ENCODE peak calls at places on chromosome 12, in four cellular contexts. V, L, C and B are unnamed samples. For H3K4me1, the result is how much of the 10 kb centered on the place peaks cover.

GRCh38 chr12:68612675-68613074 is 2.0 kb downstream of the RAP1B start:
- DNase-seq in V (no peak), L (no peak), C (no peak), B (no peak)

GRCh38 chr12:79871621-79872020 is 63.3 kb downstream of the PPP1R12A start:
- DNase-seq in V (no peak), L (no peak), C (no peak), B (no peak)

GRCh38 chr12:127290251-127290650 is 976.7 kb upstream of the TMEM132C start:
- DNase-seq in V (no peak), L (no peak), C (no peak), B (no peak)

GRCh38 chr12:61452076-61452475 is 808.1 kb upstream of the USP15 start:
- DNase-seq in V (no peak), L (no peak), C (peak), B (no peak)

GRCh38 chr12:52020539-52021336 is 14.0 kb downstream of the TAMALIN start:
- DNase-seq in V (no peak), L (peak), C (peak), B (no peak)

GRCh38 chr12:124940393-124941169 is 26.1 kb upstream of the UBC start:
- DNase-seq in V (peak), L (peak), C (peak), B (peak)

GRCh38 chr12:122866379-122866778 is 29.5 kb downstream of the VPS37B start:
- DNase-seq in V (peak), L (peak), C (no peak), B (no peak)

GRCh38 chr12:22312336-22312735 is 22.2 kb downstream of the ST8SIA1 start:
- DNase-seq in V (no peak), L (no peak), C (no peak), B (no peak)

GRCh38 chr12:104751024-104751570 is 207.0 kb downstream of the SLC41A2 start:
- DNase-seq in V (no peak), L (no peak), C (no peak), B (no peak)

GRCh38 chr12:43728117-43728516 is 30.5 kb downstream of the PUS7L start:
- DNase-seq in V (no peak), L (no peak), C (peak), B (no peak)

GRCh38 chr12:29519585-29520182 is 22.2 kb upstream of the OVCH1 start:
- DNase-seq in V (no peak), L (no peak), C (peak), B (no peak)

GRCh38 chr12:82040987-82041743 is 282.0 kb upstream of the PPFIA2 start:
- DNase-seq in V (no peak), L (no peak), C (no peak), B (no peak)

GRCh38 chr12:98373982-98374381 is 141.4 kb upstream of the TMPO start:
- DNase-seq in V (no peak), L (no peak), C (peak), B (no peak)

GRCh38 chr12:112584266-112584722 is 165.5 kb downstream of the PTPN11 start:
- DNase-seq in V (no peak), L (no peak), C (peak), B (no peak)

DNA sequence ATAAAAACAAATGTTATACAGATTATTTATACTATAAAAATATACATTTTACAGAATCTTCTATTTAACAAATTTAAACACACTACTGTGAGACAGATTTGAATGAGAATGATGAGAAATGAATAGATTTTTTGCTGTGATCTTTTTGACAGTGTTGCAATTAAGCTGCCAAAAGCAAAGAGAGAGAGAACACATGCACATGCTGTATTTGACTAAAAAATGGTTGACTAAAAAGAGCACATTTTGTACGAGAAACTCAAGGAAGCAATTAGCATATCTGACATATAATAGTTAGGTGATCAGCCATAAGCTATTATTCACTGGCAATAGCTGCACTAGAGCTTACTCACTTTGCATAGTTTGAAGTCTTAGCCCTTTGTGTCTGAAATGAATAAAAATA is 115.8 kb downstream of the SYT10 start:
- DNase-seq in V (no peak), L (no peak), C (no peak), B (no peak)
- H3K4me1 ChIP-seq in V (under half), L (under half), C (under half), B (under half)

DNA sequence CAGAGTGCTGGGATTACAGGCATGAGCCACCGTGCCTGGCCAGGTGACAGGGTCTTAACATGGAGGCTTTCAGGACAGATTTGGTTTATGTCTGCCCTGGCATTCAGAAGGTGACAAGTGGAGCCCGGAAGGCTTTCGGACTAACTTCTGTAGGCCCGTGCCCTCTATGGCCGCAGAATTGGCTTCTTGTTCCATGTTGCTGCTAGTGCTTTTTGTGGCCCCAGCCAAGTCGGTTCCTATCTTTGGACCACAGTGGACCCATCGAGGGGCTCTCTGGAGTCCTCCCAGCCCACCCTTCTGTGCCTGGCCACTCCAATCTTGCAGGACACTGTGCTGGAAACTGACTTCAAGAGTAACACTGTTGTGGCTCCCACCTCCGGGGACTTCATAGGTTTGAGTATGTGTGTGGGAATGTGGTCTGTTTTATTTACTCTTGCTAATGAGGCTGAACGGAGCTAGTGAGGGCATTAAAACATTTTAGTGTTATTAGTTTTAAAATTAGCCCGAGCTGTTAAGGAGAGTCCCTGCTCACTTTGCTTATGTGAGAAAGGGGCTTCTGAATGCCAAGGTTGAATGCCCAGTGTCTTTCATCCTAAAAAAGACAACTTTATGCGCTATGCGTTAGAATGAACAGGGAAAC is 245.9 kb downstream of the CACNA1C start:
- DNase-seq in V (no peak), L (no peak), C (no peak), B (no peak)
- H3K4me1 ChIP-seq in V (under half), L (under half), C (under half), B (under half)

GRCh38 chr12:116278667-116279066 is 1.2 kb upstream of the MED13L start:
- DNase-seq in V (no peak), L (no peak), C (no peak), B (no peak)
- H3K4me1 ChIP-seq in V (under half), L (under half), C (under half), B (under half)

GRCh38 chr12:49091836-49092085 is 2.8 kb downstream of the DHH start:
- DNase-seq in V (no peak), L (no peak), C (no peak), B (no peak)
- H3K4me1 ChIP-seq in V (under half), L (under half), C (under half), B (under half)

DNA sequence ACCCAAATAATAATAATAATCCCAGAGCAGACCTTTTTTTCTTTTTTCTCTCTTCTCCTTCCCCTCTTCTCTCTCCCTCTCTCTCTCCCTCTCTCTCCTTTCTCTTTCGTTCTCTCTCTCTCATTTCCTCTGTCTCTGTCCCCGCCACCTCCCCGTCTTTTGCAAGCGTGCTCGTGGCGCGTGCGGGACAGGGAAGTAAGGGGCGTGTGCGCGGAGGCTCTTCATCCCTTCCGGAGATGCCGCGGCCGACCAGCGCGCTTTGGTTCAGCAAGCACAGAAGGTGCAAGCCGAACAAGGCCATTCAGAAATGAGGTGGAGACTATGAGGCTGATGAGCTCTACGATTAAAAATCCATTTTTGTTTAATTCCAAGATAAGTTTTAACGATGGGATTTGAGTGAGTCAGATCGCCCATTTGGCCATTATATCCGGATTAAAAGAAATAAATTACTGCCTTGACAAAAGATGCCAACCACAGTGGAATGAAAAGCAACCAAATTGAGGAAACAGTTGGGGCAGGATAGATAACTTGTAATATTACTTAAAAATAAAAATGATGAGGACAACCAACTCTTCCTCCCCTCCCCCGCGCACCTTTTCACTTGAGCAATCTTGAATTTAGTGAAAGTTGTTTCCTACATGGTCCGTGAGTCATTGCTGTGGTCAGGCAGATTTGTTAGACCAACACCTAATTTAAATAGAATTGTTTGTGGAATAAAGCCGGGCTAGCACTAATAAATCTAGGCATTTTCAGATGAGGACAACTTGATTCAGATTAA is 1.2 kb upstream of the AMIGO2 start:
- DNase-seq in V (peak), L (peak), C (peak), B (peak)
- H3K4me1 ChIP-seq in V (under half), L (under half), C (half or more), B (under half)

GRCh38 chr12:6766651-6767300 is 613 bp downstream of the PTMS start:
- DNase-seq in V (peak), L (peak), C (peak), B (peak)
- H3K4me1 ChIP-seq in V (under half), L (under half), C (under half), B (under half)